ENCODE peak calls at places on chromosomes 2 and 18, in seven cellular contexts. Z is skeletal muscle cell, T is NCI-H1105, R is GM04504, C is fibroblast of lung, P is A549, U is MV-4-11. F is an unnamed sample.

GRCh38 chr18:31931163-31931885 is 11.6 kb downstream of the TRAPPC8 start:
- DNase-seq in Z (no peak), T (no peak), R (no peak), C (peak), P (no peak), U (peak), F (no peak)

GRCh38 chr18:37321578-37322496 is 243.8 kb downstream of the CELF4 start:
- DNase-seq in Z (no peak), T (no peak), R (no peak), C (no peak), P (no peak), U (no peak), F (no peak)

GRCh38 chr2:112541315-112542122 is 746 bp upstream of the POLR1B start:
- DNase-seq in Z (no peak), T (peak), R (no peak), C (peak), P (peak), U (peak), F (peak)

GRCh38 chr2:3634631-3635091 is 23.3 kb upstream of the ALLC start:
- DNase-seq in Z (no peak), T (no peak), R (no peak), C (no peak), P (no peak), U (no peak), F (peak)

GRCh38 chr2:172811027-172811426 is 75.4 kb downstream of the RAPGEF4 start:
- DNase-seq in Z (no peak), T (no peak), R (no peak), C (no peak), P (no peak), U (peak), F (no peak)

GRCh38 chr2:117980381-117980780 is 33.5 kb downstream of the CCDC93 start:
- DNase-seq in Z (no peak), T (no peak), R (peak), C (peak), P (no peak), U (peak), F (no peak)

GRCh38 chr2:120596990-120597594 is 138.6 kb upstream of the GLI2 start:
- DNase-seq in Z (peak), T (no peak), R (peak), C (peak), P (no peak), U (peak), F (peak)

GRCh38 chr18:35117951-35118411 is 76.8 kb downstream of the MAPRE2 start:
- DNase-seq in Z (peak), T (no peak), R (peak), C (peak), P (no peak), U (no peak), F (peak)

GRCh38 chr2:157853211-157853610 is 22.9 kb downstream of the ACVR1 start:
- DNase-seq in Z (no peak), T (no peak), R (no peak), C (no peak), P (no peak), U (no peak), F (no peak)

GRCh38 chr2:160397530-160397865 is 96.1 kb downstream of the RBMS1 start:
- DNase-seq in Z (no peak), T (no peak), R (no peak), C (peak), P (peak), U (no peak), F (no peak)